ENCODE peak calls at places on chromosomes 4 and X, in nine cellular contexts. N is ascending aorta; U is stimulated activated CD8-positive, alpha-beta memory T cell treated with anti-CD3 and anti-CD28 coated beads, Interleukin-7, amount 100 ng/mL, for 4 hours; J is neural progenitor cell; I is nucleus accumbens; H is activated T-cell treated with anti-CD3 and anti-CD28 coated beads for 1 hour; T is fibroblast of the aortic adventitia; Q is GM13977; B is HFF-Myc. V is an unnamed sample.

GRCh38 chr4:124481123-124481522 is 231.4 kb downstream of the ANKRD50 start:
- DNase-seq in N (no peak), H (no peak), I (no peak), Q (no peak), B (no peak), T (no peak), J (no peak), U (no peak), V (no peak)

GRCh38 chr4:54227261-54228063 is 1.6 kb upstream of the PDGFRA start:
- DNase-seq in J (peak; percentile 72), N (peak; percentile 73), I (peak; percentile 3), H (no peak), B (peak; percentile 81), T (peak; percentile 83), Q (peak; percentile 31), U (no peak), V (no peak)

GRCh38 chr4:98728433-98728832 is 70.0 kb upstream of the TSPAN5 start:
- DNase-seq in T (peak; percentile 63), J (no peak), B (peak; percentile 16), H (no peak), U (no peak), N (no peak), I (no peak), Q (no peak), V (no peak)

GRCh38 chr4:6269651-6270511 is at the start of gene WFS1:
- DNase-seq in I (peak; percentile 98), T (peak; percentile 98), N (peak; percentile 99), B (peak; percentile 89), H (peak; percentile 97), U (peak; percentile 97), J (peak; percentile 99), Q (peak; percentile 100), V (peak; percentile 4)

GRCh38 chr4:3176625-3177229 is 72.2 kb upstream of the MSANTD1 start:
- DNase-seq in U (no peak), T (no peak), Q (no peak), J (no peak), H (no peak), B (no peak), N (no peak), I (no peak), V (no peak)

GRCh38 chr4:7103599-7104365 is 35.9 kb upstream of the GRPEL1 start:
- DNase-seq in J (peak; percentile 76), H (no peak), B (no peak), Q (no peak), T (no peak), N (peak; percentile 86), U (no peak), I (no peak), V (no peak)

GRCh38 chr4:33037464-33037863 is 2317.3 kb downstream of the PCDH7 start:
- DNase-seq in Q (no peak), N (no peak), H (no peak), J (peak; percentile 20), I (no peak), U (no peak), T (no peak), B (no peak), V (no peak)

GRCh38 chr4:128306992-128307581 is 19.5 kb upstream of the PGRMC2 start:
- DNase-seq in I (no peak), H (no peak), N (no peak), B (no peak), Q (no peak), J (no peak), U (no peak), T (no peak), V (no peak)

GRCh38 chrX:28398352-28398751 is 188.9 kb upstream of the IL1RAPL1 start:
- DNase-seq in N (no peak), T (no peak), I (no peak), U (no peak), H (no peak), B (no peak), J (no peak), Q (no peak), V (no peak)

GRCh38 chr4:47071863-47072441 is 40.6 kb downstream of the GABRB1 start:
- DNase-seq in T (peak; percentile 71), B (peak; percentile 31), H (no peak), N (no peak), Q (no peak), J (no peak), I (no peak), U (no peak), V (no peak)

GRCh38 chr4:128979934-128980333 is 113.4 kb downstream of the SCLT1 start:
- DNase-seq in J (no peak), B (peak; percentile 54), U (no peak), T (peak; percentile 93), Q (no peak), I (no peak), H (no peak), N (no peak), V (no peak)

GRCh38 chr4:35228318-35228717 is 1016.0 kb downstream of the ARAP2 start:
- DNase-seq in U (no peak), B (no peak), J (no peak), N (no peak), T (no peak), I (no peak), H (no peak), Q (no peak), V (no peak)

GRCh38 chr4:80637190-80637589 is 301.7 kb downstream of the CFAP299 start:
- DNase-seq in J (no peak), U (no peak), Q (no peak), I (no peak), B (no peak), N (no peak), T (no peak), H (no peak), V (no peak)

GRCh38 chr4:124640037-124640730 is 72.3 kb downstream of the ANKRD50 start:
- DNase-seq in B (peak; percentile 77), H (no peak), U (no peak), N (no peak), Q (no peak), J (no peak), I (no peak), T (peak; percentile 90), V (no peak)

GRCh38 chr4:147610666-147611065 is 6.5 kb upstream of the TMEM184C start:
- DNase-seq in T (peak; percentile 47), N (no peak), U (no peak), B (no peak), Q (no peak), I (no peak), J (no peak), H (no peak), V (no peak)

GRCh38 chr4:38366451-38366850 is 297.5 kb upstream of the KLF3 start:
- DNase-seq in H (no peak), N (peak; percentile 82), T (peak; percentile 70), I (no peak), B (no peak), Q (no peak), U (no peak), J (no peak), V (no peak)

GRCh38 chrX:71482228-71482958 is 50.5 kb upstream of the OGT start:
- DNase-seq in B (no peak), H (no peak), U (no peak), J (no peak), I (no peak), N (no peak), T (no peak), Q (no peak), V (no peak)

GRCh38 chr4:26290276-26290675 is 30.5 kb upstream of the RBPJ start:
- DNase-seq in B (no peak), T (peak; percentile 34), N (no peak), U (no peak), J (no peak), H (no peak), Q (no peak), I (no peak), V (no peak)

GRCh38 chrX:13569479-13570244 is at the start of gene EGFL6:
- DNase-seq in Q (peak; percentile 17), J (peak; percentile 56), I (no peak), T (no peak), B (no peak), U (no peak), H (no peak), N (no peak), V (no peak)

GRCh38 chrX:10797493-10797892 is 177.1 kb upstream of the MID1 start:
- DNase-seq in Q (no peak), T (peak; percentile 30), B (no peak), I (no peak), H (no peak), U (no peak), N (no peak), J (no peak), V (no peak)

GRCh38 chrX:153865321-153865580 is 20.7 kb downstream of the L1CAM start:
- DNase-seq in T (no peak), U (no peak), N (peak; percentile 42), J (no peak), B (no peak), I (no peak), Q (peak; percentile 17), H (no peak), V (no peak)

GRCh38 chr4:17163156-17163555 is 264.7 kb upstream of the LDB2 start:
- DNase-seq in U (no peak), T (no peak), J (no peak), B (no peak), H (no peak), I (no peak), N (no peak), Q (no peak), V (no peak)

GRCh38 chr4:4254666-4255065 is 6.6 kb upstream of the TMEM128 start:
- DNase-seq in T (no peak), N (peak; percentile 18), I (peak; percentile 45), J (no peak), B (no peak), U (no peak), Q (no peak), H (no peak), V (no peak)

GRCh38 chrX:39629001-39629400 is 468.8 kb downstream of the BCOR start:
- DNase-seq in Q (no peak), U (no peak), N (no peak), H (no peak), I (no peak), B (no peak), T (no peak), J (no peak), V (no peak)

GRCh38 chr4:59537231-59537886 is 1662.8 kb upstream of the ADGRL3 start:
- DNase-seq in I (no peak), N (no peak), T (no peak), U (no peak), H (no peak), J (no peak), B (no peak), Q (no peak), V (no peak)

GRCh38 chrX:150902434-150903109 is 4.1 kb upstream of the CD99L2 start:
- DNase-seq in T (no peak), Q (no peak), N (no peak), I (no peak), U (no peak), J (peak; percentile 66), B (no peak), H (no peak), V (no peak)

GRCh38 chr4:10703146-10703545 is 18.6 kb upstream of the CLNK start:
- DNase-seq in T (no peak), I (no peak), J (no peak), Q (no peak), H (no peak), N (no peak), B (no peak), U (no peak), V (no peak)

GRCh38 chr4:67614186-67614585 is 55.7 kb downstream of the STAP1 start:
- DNase-seq in T (no peak), I (no peak), H (no peak), U (no peak), N (no peak), B (no peak), J (no peak), Q (no peak), V (no peak)

GRCh38 chrX:42131856-42132255 is 208.5 kb upstream of the CASK start:
- DNase-seq in H (no peak), T (peak; percentile 33), J (no peak), U (no peak), I (no peak), Q (no peak), B (no peak), N (no peak), V (no peak)

GRCh38 chr4:74474345-74475099 is 29.6 kb downstream of the AREG start:
- DNase-seq in J (no peak), B (no peak), T (peak; percentile 19), U (no peak), Q (no peak), H (no peak), I (no peak), N (no peak), V (no peak)